ENCODE peak calls at places on chromosomes 12 and 14, in five cellular contexts. H is SW480, A is NCI-H748 treated with DMSO at 0.1 percent for 48 hours, M is choroid plexus epithelial cell, T is erythroblast. U is an unnamed sample.

GRCh38 chr12:14946856-14947255 is 8.5 kb upstream of the ERP27 start:
- DNase-seq in H (no peak), A (no peak), M (no peak), T (no peak), U (no peak)

GRCh38 chr12:68904351-68904982 is 28.5 kb downstream of the CPM start:
- DNase-seq in H (no peak), A (no peak), M (peak; percentile 30), T (no peak), U (no peak)

GRCh38 chr12:100187068-100187467 is 13.5 kb upstream of the ACTR6 start:
- DNase-seq in H (no peak), A (no peak), M (no peak), T (no peak), U (no peak)

GRCh38 chr12:4268549-4269181 is 4.9 kb upstream of the CCND2 start:
- DNase-seq in H (peak; percentile 34), A (no peak), M (no peak), T (peak; percentile 39), U (no peak)

GRCh38 chr12:4265280-4265679 is 8.3 kb upstream of the CCND2 start:
- DNase-seq in H (no peak), A (no peak), M (no peak), T (no peak), U (no peak)

GRCh38 chr12:88896958-88897357 is 316.7 kb upstream of the KITLG start:
- DNase-seq in H (no peak), A (no peak), M (no peak), T (no peak), U (no peak)

GRCh38 chr12:25155031-25155576 is 39.9 kb downstream of the DNAI7 start:
- DNase-seq in H (peak; percentile 76), A (no peak), M (peak; percentile 63), T (peak; percentile 16), U (peak; percentile 42)

GRCh38 chr12:58174316-58174715 is 232.9 kb downstream of the ATP23 start:
- DNase-seq in H (no peak), A (no peak), M (peak; percentile 19), T (no peak), U (no peak)

GRCh38 chr14:32709072-32709471 is 229.6 kb upstream of the NPAS3 start:
- DNase-seq in H (no peak), A (no peak), M (peak; percentile 91), T (no peak), U (peak; percentile 89)

GRCh38 chr12:75725505-75726120 is 214.2 kb upstream of the KRR1 start:
- DNase-seq in H (peak; percentile 84), A (no peak), M (peak; percentile 81), T (no peak), U (peak; percentile 70)

GRCh38 chr12:46590991-46591703 is 218.6 kb upstream of the SLC38A2 start:
- DNase-seq in H (no peak), A (no peak), M (no peak), T (no peak), U (no peak)

GRCh38 chr12:52082026-52082667 is 2.6 kb downstream of the SMIM41 start:
- DNase-seq in H (no peak), A (no peak), M (no peak), T (no peak), U (no peak)

GRCh38 chr12:120235369-120236123 is 30.0 kb downstream of the PXN start:
- DNase-seq in H (no peak), A (no peak), M (no peak), T (no peak), U (peak; percentile 31)

GRCh38 chr14:96225745-96226151 is 21.1 kb downstream of the BDKRB2 start:
- DNase-seq in H (peak; percentile 30), A (no peak), M (no peak), T (no peak), U (no peak)

GRCh38 chr12:25852792-25853191 is 105.7 kb upstream of the RASSF8 start:
- DNase-seq in H (no peak), A (no peak), M (peak; percentile 54), T (no peak), U (peak; percentile 47)

GRCh38 chr12:6872073-6873048 is 742 bp downstream of the SPSB2 start:
- DNase-seq in H (peak; percentile 78), A (peak; percentile 21), M (peak; percentile 77), T (peak; percentile 85), U (peak; percentile 77)

GRCh38 chr12:31491819-31492598 is 98.9 kb downstream of the DENND5B start:
- DNase-seq in H (peak; percentile 96), A (no peak), M (peak; percentile 87), T (no peak), U (peak; percentile 92)

GRCh38 chr12:76719171-76719631 is 44.7 kb upstream of the ZDHHC17 start:
- DNase-seq in H (no peak), A (no peak), M (peak; percentile 18), T (no peak), U (no peak)

GRCh38 chr14:30153662-30154061 is 226.0 kb upstream of the PRKD1 start:
- DNase-seq in H (no peak), A (no peak), M (no peak), T (no peak), U (no peak)

GRCh38 chr14:55221186-55221585 is 29.8 kb upstream of the DLGAP5 start:
- DNase-seq in H (no peak), A (no peak), M (peak; percentile 59), T (no peak), U (no peak)

GRCh38 chr12:76028649-76029277 is 2.8 kb downstream of the PHLDA1 start:
- DNase-seq in H (no peak), A (no peak), M (peak; percentile 38), T (no peak), U (peak; percentile 48)

GRCh38 chr14:86404425-86404824 is 874.5 kb downstream of the FLRT2 start:
- DNase-seq in H (no peak), A (no peak), M (peak; percentile 31), T (no peak), U (no peak)